ENCODE peak calls at places on chromosomes 13 and 19, in ten cellular contexts. B, F, T, V, Z, R, A, H, S and P are unnamed samples.

GRCh38 chr13:40798380-40798779 is 9.0 kb downstream of the SLC25A15 start:
- DNase-seq in R (no peak), S (no peak), H (peak; percentile 11), Z (no peak), V (no peak), F (no peak), T (no peak), B (no peak), A (no peak), P (no peak)

GRCh38 chr13:45167611-45168554 is 33.0 kb downstream of the KCTD4 start:
- DNase-seq in S (no peak), Z (no peak), B (no peak), T (no peak), R (no peak), V (peak; percentile 95), A (peak; percentile 58), H (peak; percentile 95), F (no peak), P (peak; percentile 84)

GRCh38 chr13:37700887-37701286 is 102.3 kb upstream of the POSTN start:
- DNase-seq in Z (no peak), S (no peak), A (no peak), F (no peak), T (no peak), V (no peak), H (no peak), B (no peak), R (no peak), P (no peak)

GRCh38 chr19:45526143-45526542 is 18.9 kb downstream of the VASP start:
- DNase-seq in F (peak; percentile 61), B (peak; percentile 94), H (peak; percentile 75), A (peak; percentile 69), Z (peak; percentile 88), S (no peak), R (peak; percentile 58), T (peak; percentile 56), V (no peak), P (peak; percentile 71)

GRCh38 chr19:35354898-35355297 is 3.4 kb upstream of the FFAR3 start:
- DNase-seq in R (no peak), B (no peak), V (no peak), A (no peak), S (no peak), H (no peak), T (no peak), F (no peak), Z (no peak), P (no peak)

GRCh38 chr13:59744747-59745394 is 418.9 kb downstream of the DIAPH3 start:
- DNase-seq in F (no peak), A (no peak), H (no peak), S (no peak), R (no peak), Z (no peak), B (no peak), T (no peak), V (no peak), P (no peak)

GRCh38 chr19:4662020-4662695 is 8.0 kb downstream of the MYDGF start:
- DNase-seq in B (no peak), H (no peak), R (no peak), A (no peak), F (no peak), V (no peak), S (no peak), T (no peak), Z (no peak), P (no peak)

GRCh38 chr19:30535011-30535410 is 162.8 kb downstream of the ZNF536 start:
- DNase-seq in A (peak; percentile 28), V (no peak), S (no peak), R (no peak), Z (no peak), T (no peak), F (no peak), B (no peak), H (no peak), P (no peak)

GRCh38 chr19:10420444-10421239 is at the start of gene PDE4A:
- DNase-seq in A (no peak), R (no peak), V (no peak), B (peak; percentile 57), Z (peak; percentile 60), H (peak; percentile 33), S (no peak), T (no peak), F (no peak), P (no peak)

GRCh38 chr19:39413903-39414608 is 1.6 kb downstream of the PLEKHG2 start:
- DNase-seq in R (peak; percentile 47), V (no peak), F (no peak), Z (peak; percentile 67), H (no peak), B (no peak), T (peak; percentile 59), A (no peak), S (no peak), P (no peak)
- TF ChIP-seq CTCF in R (no peak), V (peak; percentile 36), F (no peak), Z (no peak), H (peak; percentile 42), B (peak; percentile 25), T (no peak), A (no peak), S (no peak), P (no peak)

GRCh38 chr19:51551673-51552440 is 19.2 kb upstream of the ZNF175 start:
- DNase-seq in F (no peak), B (no peak), T (no peak), Z (no peak), R (no peak), H (no peak), S (no peak), V (no peak), A (no peak), P (no peak)
- H3K27me3 ChIP-seq in F (no peaks in the 10 kb centered on the region), B (no peaks in the 10 kb centered on the region), T (no peaks in the 10 kb centered on the region), Z (peaks cover 2% of the 10 kb centered on the region), R (no peaks in the 10 kb centered on the region), H (peaks cover 14% of the 10 kb centered on the region), S (peaks cover 31% of the 10 kb centered on the region), V (no peaks in the 10 kb centered on the region), A (no peaks in the 10 kb centered on the region), P (no peaks in the 10 kb centered on the region)

GRCh38 chr19:38057954-38058690 is 151.1 kb downstream of the SIPA1L3 start:
- DNase-seq in B (no peak), S (no peak), R (no peak), Z (no peak), T (no peak), V (no peak), H (peak; percentile 59), A (peak; percentile 75), F (no peak), P (peak; percentile 83)
- H3K27ac ChIP-seq in B (no peak overlapping the region), S (no peak overlapping the region), R (no peak overlapping the region), Z (no peak overlapping the region), T (no peak overlapping the region), V (no peak overlapping the region), H (peak overlapping the region; percentile 79), A (peak overlapping the region; percentile 62), F (no peak overlapping the region), P (peak overlapping the region; percentile 78)

GRCh38 chr13:110044521-110045200 is 258.3 kb upstream of the IRS2 start:
- DNase-seq in Z (no peak), A (no peak), V (no peak), H (no peak), S (no peak), F (no peak), R (no peak), B (no peak), T (no peak), P (no peak)
- TF ChIP-seq CTCF in Z (no peak), A (no peak), V (no peak), H (no peak), S (no peak), F (no peak), R (no peak), B (no peak), T (no peak), P (no peak)

GRCh38 chr19:3035542-3036118 is 6.5 kb upstream of the TLE2 start:
- DNase-seq in V (peak; percentile 85), A (peak; percentile 98), Z (peak; percentile 99), T (peak; percentile 98), H (peak; percentile 97), R (peak; percentile 98), S (peak; percentile 94), B (peak; percentile 99), F (peak; percentile 94), P (peak; percentile 99)

GRCh38 chr19:3033595-3034193 is 4.6 kb upstream of the TLE2 start:
- DNase-seq in T (no peak), V (no peak), B (no peak), Z (no peak), F (no peak), A (no peak), H (no peak), S (no peak), R (no peak), P (no peak)

GRCh38 chr19:3036119-3036794 is 7.2 kb upstream of the TLE2 start:
- DNase-seq in B (peak; percentile 95), T (peak; percentile 91), H (peak; percentile 84), S (peak; percentile 69), V (peak; percentile 33), Z (peak; percentile 97), F (peak; percentile 76), R (peak; percentile 95), A (peak; percentile 96), P (peak; percentile 91)

GRCh38 chr19:3034194-3034844 is 5.2 kb upstream of the TLE2 start:
- DNase-seq in B (no peak), F (no peak), T (no peak), Z (no peak), V (no peak), R (no peak), S (no peak), H (no peak), A (no peak), P (no peak)

GRCh38 chr19:3034845-3035541 is 5.9 kb upstream of the TLE2 start:
- DNase-seq in F (no peak), B (no peak), V (no peak), H (no peak), A (peak; percentile 73), R (peak; percentile 59), Z (no peak), S (no peak), T (no peak), P (peak; percentile 49)
- H3K27me3 ChIP-seq in F (peaks cover 30% of the 10 kb centered on the region), B (no peaks in the 10 kb centered on the region), V (peaks cover 6% of the 10 kb centered on the region), H (no peaks in the 10 kb centered on the region), A (no peaks in the 10 kb centered on the region), R (no peaks in the 10 kb centered on the region), Z (no peaks in the 10 kb centered on the region), S (no peaks in the 10 kb centered on the region), T (no peaks in the 10 kb centered on the region), P (no peaks in the 10 kb centered on the region)

GRCh38 chr19:54208784-54209057 is 8.1 kb downstream of the RPS9 start:
- DNase-seq in A (no peak), T (no peak), V (no peak), F (no peak), H (peak; percentile 39), B (no peak), Z (no peak), R (no peak), S (no peak), P (no peak)
- H3K27ac ChIP-seq in A (peak overlapping the region; percentile 87), T (peak overlapping the region; percentile 75), V (no peak overlapping the region), F (no peak overlapping the region), H (no peak overlapping the region), B (no peak overlapping the region), Z (peak overlapping the region; percentile 79), R (peak overlapping the region; percentile 74), S (no peak overlapping the region), P (peak overlapping the region; percentile 97)

GRCh38 chr19:37906868-37907734 is at the start of gene SIPA1L3:
- DNase-seq in S (peak; percentile 87), B (peak; percentile 98), T (peak; percentile 94), A (peak; percentile 98), H (peak; percentile 95), Z (peak; percentile 96), F (peak; percentile 91), V (peak; percentile 60), R (peak; percentile 93), P (peak; percentile 95)
- TF ChIP-seq CTCF in S (no peak), B (no peak), T (no peak), A (no peak), H (no peak), Z (peak; percentile 6), F (no peak), V (no peak), R (peak; percentile 31), P (no peak)

GRCh38 chr13:78610381-78610883 is 7.1 kb upstream of the POU4F1 start:
- DNase-seq in H (peak; percentile 20), A (no peak), V (no peak), R (no peak), Z (no peak), B (no peak), T (no peak), F (no peak), S (no peak), P (no peak)
- H3K27me3 ChIP-seq in H (no peaks in the 10 kb centered on the region), A (no peaks in the 10 kb centered on the region), V (peaks cover 57% of the 10 kb centered on the region), R (peaks cover 31% of the 10 kb centered on the region), Z (peaks cover 10% of the 10 kb centered on the region), B (peaks cover 60% of the 10 kb centered on the region), T (peaks cover 8% of the 10 kb centered on the region), F (peaks cover 61% of the 10 kb centered on the region), S (peaks cover 49% of the 10 kb centered on the region), P (no peaks in the 10 kb centered on the region)